ENCODE peak calls at places on chromosomes 1 and 21, in eight cellular contexts. One of them, this sample, is unnamed.

GRCh38 chr1:41167688-41168087 is 74.4 kb downstream of the SCMH1 start:
- DNase-seq in COR-L47: no peak
- DNase-seq in A549: no peak
- DNase-seq in T-helper 2 cell: no peak
- DNase-seq in ureter: no peak
- DNase-seq in AG09319: no peak
- DNase-seq in germinal center: no peak
- DNase-seq in activated T-cell treated with anti-CD3 and anti-CD28 coated beads for 48 hours: no peak
- DNase-seq in this sample: no peak

GRCh38 chr21:36425286-36425685 is 40.1 kb downstream of the CHAF1B start:
- DNase-seq in COR-L47: no peak
- DNase-seq in A549: no peak
- DNase-seq in T-helper 2 cell: no peak
- DNase-seq in ureter: no peak
- DNase-seq in AG09319: no peak
- DNase-seq in germinal center: no peak
- DNase-seq in activated T-cell treated with anti-CD3 and anti-CD28 coated beads for 48 hours: no peak
- DNase-seq in this sample: no peak

GRCh38 chr1:224565611-224566406 is 50.3 kb upstream of the CNIH3 start:
- DNase-seq in COR-L47: no peak
- DNase-seq in A549: no peak
- DNase-seq in T-helper 2 cell: no peak
- DNase-seq in ureter: no peak
- DNase-seq in AG09319: no peak
- DNase-seq in germinal center: no peak
- DNase-seq in activated T-cell treated with anti-CD3 and anti-CD28 coated beads for 48 hours: no peak
- DNase-seq in this sample: no peak

GRCh38 chr1:27816921-27817630 is 13.5 kb upstream of the PPP1R8 start:
- DNase-seq in COR-L47: no peak
- DNase-seq in A549: no peak
- DNase-seq in T-helper 2 cell: no peak
- DNase-seq in ureter: no peak
- DNase-seq in AG09319: no peak
- DNase-seq in germinal center: no peak
- DNase-seq in activated T-cell treated with anti-CD3 and anti-CD28 coated beads for 48 hours: no peak
- DNase-seq in this sample: no peak

GRCh38 chr1:3128431-3129132 is 59.6 kb downstream of the PRDM16 start:
- DNase-seq in COR-L47: no peak
- DNase-seq in A549: no peak
- DNase-seq in T-helper 2 cell: no peak
- DNase-seq in ureter: no peak
- DNase-seq in AG09319: no peak
- DNase-seq in germinal center: no peak
- DNase-seq in activated T-cell treated with anti-CD3 and anti-CD28 coated beads for 48 hours: no peak
- DNase-seq in this sample: no peak

GRCh38 chr1:91550961-91551360 is 50.3 kb downstream of the CDC7 start:
- DNase-seq in COR-L47: no peak
- DNase-seq in A549: no peak
- DNase-seq in T-helper 2 cell: peak; percentile 64
- DNase-seq in ureter: no peak
- DNase-seq in AG09319: no peak
- DNase-seq in germinal center: no peak
- DNase-seq in activated T-cell treated with anti-CD3 and anti-CD28 coated beads for 48 hours: no peak
- DNase-seq in this sample: no peak

GRCh38 chr1:10431065-10431730 is 965 bp downstream of the CENPS start:
- DNase-seq in COR-L47: no peak
- DNase-seq in A549: no peak
- DNase-seq in T-helper 2 cell: peak; percentile 38
- DNase-seq in ureter: no peak
- DNase-seq in AG09319: no peak
- DNase-seq in germinal center: peak; percentile 16
- DNase-seq in activated T-cell treated with anti-CD3 and anti-CD28 coated beads for 48 hours: no peak
- DNase-seq in this sample: no peak

GRCh38 chr1:54407957-54408700 is 1.9 kb upstream of the SSBP3 start:
- DNase-seq in COR-L47: no peak
- DNase-seq in A549: peak; percentile 67
- DNase-seq in T-helper 2 cell: no peak
- DNase-seq in ureter: peak; percentile 55
- DNase-seq in AG09319: no peak
- DNase-seq in germinal center: no peak
- DNase-seq in activated T-cell treated with anti-CD3 and anti-CD28 coated beads for 48 hours: no peak
- DNase-seq in this sample: no peak

GRCh38 chr1:202938287-202938925 is 11.4 kb upstream of the KLHL12 start:
- DNase-seq in COR-L47: no peak
- DNase-seq in A549: no peak
- DNase-seq in T-helper 2 cell: no peak
- DNase-seq in ureter: no peak
- DNase-seq in AG09319: no peak
- DNase-seq in germinal center: no peak
- DNase-seq in activated T-cell treated with anti-CD3 and anti-CD28 coated beads for 48 hours: no peak
- DNase-seq in this sample: no peak

GRCh38 chr21:45109831-45110492 is 35.6 kb downstream of the ADARB1 start:
- DNase-seq in COR-L47: no peak
- DNase-seq in A549: no peak
- DNase-seq in T-helper 2 cell: peak; percentile 76
- DNase-seq in ureter: no peak
- DNase-seq in AG09319: peak; percentile 7
- DNase-seq in germinal center: peak; percentile 79
- DNase-seq in activated T-cell treated with anti-CD3 and anti-CD28 coated beads for 48 hours: no peak
- DNase-seq in this sample: peak; percentile 30

GRCh38 chr1:151443846-151444790 is 15.2 kb downstream of the POGZ start:
- DNase-seq in COR-L47: peak; percentile 56
- DNase-seq in A549: peak; percentile 96
- DNase-seq in T-helper 2 cell: peak; percentile 78
- DNase-seq in ureter: peak; percentile 63
- DNase-seq in AG09319: peak; percentile 57
- DNase-seq in germinal center: peak; percentile 78
- DNase-seq in activated T-cell treated with anti-CD3 and anti-CD28 coated beads for 48 hours: peak; percentile 16
- DNase-seq in this sample: peak; percentile 31

GRCh38 chr21:34576043-34576466 is 38.9 kb downstream of the RCAN1 start:
- DNase-seq in COR-L47: no peak
- DNase-seq in A549: no peak
- DNase-seq in T-helper 2 cell: no peak
- DNase-seq in ureter: no peak
- DNase-seq in AG09319: no peak
- DNase-seq in germinal center: no peak
- DNase-seq in activated T-cell treated with anti-CD3 and anti-CD28 coated beads for 48 hours: no peak
- DNase-seq in this sample: no peak

GRCh38 chr1:33281554-33282303 is 25.4 kb downstream of the ZNF362 start:
- DNase-seq in COR-L47: no peak
- DNase-seq in A549: no peak
- DNase-seq in T-helper 2 cell: no peak
- DNase-seq in ureter: no peak
- DNase-seq in AG09319: no peak
- DNase-seq in germinal center: no peak
- DNase-seq in activated T-cell treated with anti-CD3 and anti-CD28 coated beads for 48 hours: no peak
- DNase-seq in this sample: no peak

GRCh38 chr21:36403713-36404112 is 18.5 kb downstream of the CHAF1B start:
- DNase-seq in COR-L47: no peak
- DNase-seq in A549: no peak
- DNase-seq in T-helper 2 cell: no peak
- DNase-seq in ureter: no peak
- DNase-seq in AG09319: no peak
- DNase-seq in germinal center: no peak
- DNase-seq in activated T-cell treated with anti-CD3 and anti-CD28 coated beads for 48 hours: no peak
- DNase-seq in this sample: no peak

GRCh38 chr1:67281246-67281645 is 26.4 kb upstream of the IL12RB2 start:
- DNase-seq in COR-L47: no peak
- DNase-seq in A549: no peak
- DNase-seq in T-helper 2 cell: no peak
- DNase-seq in ureter: no peak
- DNase-seq in AG09319: no peak
- DNase-seq in germinal center: no peak
- DNase-seq in activated T-cell treated with anti-CD3 and anti-CD28 coated beads for 48 hours: no peak
- DNase-seq in this sample: no peak